ENCODE peak calls at places on chromosomes 4 and X, in ten cellular contexts. One of them, this sample, is unnamed.

GRCh38 chr4:105422207-105422920 is 51.5 kb downstream of the PPA2 start:
- DNase-seq in PC-9: no peak
- DNase-seq in cardiac fibroblast: no peak
- DNase-seq in astrocyte of the spinal cord: no peak
- DNase-seq in tibial artery: no peak
- DNase-seq in lower leg skin: no peak
- DNase-seq in GM06990: no peak
- DNase-seq in A549: no peak
- DNase-seq in fibroblast of mammary gland: no peak
- DNase-seq in prostate gland: no peak
- DNase-seq in this sample: no peak

GRCh38 chr4:735583-735982 is 30.0 kb downstream of the PCGF3 start:
- DNase-seq in prostate gland: no peak
- DNase-seq in GM06990: no peak
- DNase-seq in astrocyte of the spinal cord: no peak
- DNase-seq in A549: no peak
- DNase-seq in tibial artery: no peak
- DNase-seq in fibroblast of mammary gland: no peak
- DNase-seq in cardiac fibroblast: no peak
- DNase-seq in PC-9: no peak
- DNase-seq in lower leg skin: no peak
- DNase-seq in this sample: no peak

GRCh38 chrX:51837926-51838325 is 55.5 kb upstream of the MAGED1 start:
- DNase-seq in fibroblast of mammary gland: peak
- DNase-seq in prostate gland: peak
- DNase-seq in PC-9: no peak
- DNase-seq in A549: no peak
- DNase-seq in lower leg skin: no peak
- DNase-seq in GM06990: no peak
- DNase-seq in cardiac fibroblast: peak
- DNase-seq in astrocyte of the spinal cord: peak
- DNase-seq in tibial artery: no peak
- DNase-seq in this sample: no peak

GRCh38 chr4:138300616-138301015 is 58.5 kb upstream of the SLC7A11 start:
- DNase-seq in GM06990: no peak
- DNase-seq in A549: no peak
- DNase-seq in astrocyte of the spinal cord: no peak
- DNase-seq in lower leg skin: no peak
- DNase-seq in PC-9: no peak
- DNase-seq in tibial artery: no peak
- DNase-seq in cardiac fibroblast: peak
- DNase-seq in fibroblast of mammary gland: peak
- DNase-seq in prostate gland: no peak
- DNase-seq in this sample: no peak

GRCh38 chrX:130079824-130080406 is 30.4 kb downstream of the ELF4 start:
- DNase-seq in A549: peak
- DNase-seq in prostate gland: peak
- DNase-seq in tibial artery: peak
- DNase-seq in GM06990: no peak
- DNase-seq in PC-9: peak
- DNase-seq in astrocyte of the spinal cord: peak
- DNase-seq in cardiac fibroblast: peak
- DNase-seq in lower leg skin: peak
- DNase-seq in fibroblast of mammary gland: peak
- DNase-seq in this sample: no peak

GRCh38 chrX:97416461-97416860 is 532.8 kb downstream of the RPA4 start:
- DNase-seq in prostate gland: no peak
- DNase-seq in fibroblast of mammary gland: no peak
- DNase-seq in A549: no peak
- DNase-seq in tibial artery: no peak
- DNase-seq in astrocyte of the spinal cord: no peak
- DNase-seq in GM06990: no peak
- DNase-seq in cardiac fibroblast: no peak
- DNase-seq in PC-9: no peak
- DNase-seq in lower leg skin: no peak
- DNase-seq in this sample: no peak

GRCh38 chr4:69894221-69894620 is 34.3 kb upstream of the SULT1E1 start:
- DNase-seq in GM06990: no peak
- DNase-seq in tibial artery: no peak
- DNase-seq in astrocyte of the spinal cord: no peak
- DNase-seq in fibroblast of mammary gland: no peak
- DNase-seq in A549: no peak
- DNase-seq in prostate gland: no peak
- DNase-seq in cardiac fibroblast: no peak
- DNase-seq in PC-9: no peak
- DNase-seq in lower leg skin: no peak
- DNase-seq in this sample: no peak

GRCh38 chrX:155966876-155967275 is 30.6 kb upstream of the IL9R start:
- DNase-seq in fibroblast of mammary gland: peak
- DNase-seq in GM06990: no peak
- DNase-seq in lower leg skin: no peak
- DNase-seq in PC-9: peak
- DNase-seq in tibial artery: no peak
- DNase-seq in prostate gland: no peak
- DNase-seq in A549: peak
- DNase-seq in cardiac fibroblast: peak
- DNase-seq in astrocyte of the spinal cord: no peak
- DNase-seq in this sample: peak

GRCh38 chr4:81405900-81406401 is 65.8 kb downstream of the RASGEF1B start:
- DNase-seq in fibroblast of mammary gland: peak
- DNase-seq in GM06990: peak
- DNase-seq in lower leg skin: no peak
- DNase-seq in cardiac fibroblast: peak
- DNase-seq in prostate gland: peak
- DNase-seq in tibial artery: no peak
- DNase-seq in astrocyte of the spinal cord: peak
- DNase-seq in PC-9: peak
- DNase-seq in A549: peak
- DNase-seq in this sample: peak

GRCh38 chr4:13559414-13559813 is 15.1 kb upstream of the NKX3-2 start:
- DNase-seq in cardiac fibroblast: peak
- DNase-seq in fibroblast of mammary gland: peak
- DNase-seq in lower leg skin: no peak
- DNase-seq in A549: no peak
- DNase-seq in astrocyte of the spinal cord: peak
- DNase-seq in prostate gland: no peak
- DNase-seq in GM06990: no peak
- DNase-seq in PC-9: no peak
- DNase-seq in tibial artery: no peak
- DNase-seq in this sample: no peak

GRCh38 chr4:16045687-16046086 is 38.1 kb downstream of the PROM1 start:
- DNase-seq in A549: no peak
- DNase-seq in fibroblast of mammary gland: no peak
- DNase-seq in lower leg skin: no peak
- DNase-seq in astrocyte of the spinal cord: no peak
- DNase-seq in prostate gland: no peak
- DNase-seq in cardiac fibroblast: no peak
- DNase-seq in GM06990: no peak
- DNase-seq in tibial artery: no peak
- DNase-seq in PC-9: no peak
- DNase-seq in this sample: no peak

GRCh38 chr4:139761461-139761860 is 95.8 kb downstream of the MGST2 start:
- DNase-seq in tibial artery: no peak
- DNase-seq in lower leg skin: no peak
- DNase-seq in prostate gland: no peak
- DNase-seq in GM06990: no peak
- DNase-seq in cardiac fibroblast: peak
- DNase-seq in astrocyte of the spinal cord: no peak
- DNase-seq in fibroblast of mammary gland: peak
- DNase-seq in A549: peak
- DNase-seq in PC-9: no peak
- DNase-seq in this sample: no peak

GRCh38 chr4:55675196-55675793 is 39.2 kb upstream of the NMU start:
- DNase-seq in A549: no peak
- DNase-seq in fibroblast of mammary gland: no peak
- DNase-seq in GM06990: no peak
- DNase-seq in lower leg skin: no peak
- DNase-seq in tibial artery: no peak
- DNase-seq in cardiac fibroblast: no peak
- DNase-seq in prostate gland: no peak
- DNase-seq in astrocyte of the spinal cord: no peak
- DNase-seq in PC-9: no peak
- DNase-seq in this sample: no peak

GRCh38 chr4:76585270-76585669 is 150.2 kb downstream of the SHROOM3 start:
- DNase-seq in PC-9: no peak
- DNase-seq in tibial artery: no peak
- DNase-seq in A549: no peak
- DNase-seq in astrocyte of the spinal cord: peak
- DNase-seq in fibroblast of mammary gland: no peak
- DNase-seq in prostate gland: no peak
- DNase-seq in lower leg skin: no peak
- DNase-seq in GM06990: no peak
- DNase-seq in cardiac fibroblast: peak
- DNase-seq in this sample: no peak

GRCh38 chrX:21930986-21931385 is 9.5 kb upstream of the SMS start:
- DNase-seq in tibial artery: no peak
- DNase-seq in lower leg skin: no peak
- DNase-seq in astrocyte of the spinal cord: no peak
- DNase-seq in PC-9: no peak
- DNase-seq in prostate gland: no peak
- DNase-seq in cardiac fibroblast: no peak
- DNase-seq in fibroblast of mammary gland: no peak
- DNase-seq in A549: no peak
- DNase-seq in GM06990: no peak
- DNase-seq in this sample: no peak

GRCh38 chrX:35726176-35726575 is 72.0 kb upstream of the MAGEB16 start:
- DNase-seq in A549: no peak
- DNase-seq in prostate gland: no peak
- DNase-seq in cardiac fibroblast: peak
- DNase-seq in tibial artery: no peak
- DNase-seq in GM06990: no peak
- DNase-seq in PC-9: no peak
- DNase-seq in astrocyte of the spinal cord: peak
- DNase-seq in lower leg skin: no peak
- DNase-seq in fibroblast of mammary gland: peak
- DNase-seq in this sample: no peak

GRCh38 chr4:1293531-1293941 is 3.8 kb downstream of the MAEA start:
- DNase-seq in cardiac fibroblast: no peak
- DNase-seq in A549: no peak
- DNase-seq in tibial artery: no peak
- DNase-seq in prostate gland: no peak
- DNase-seq in lower leg skin: peak
- DNase-seq in PC-9: no peak
- DNase-seq in GM06990: no peak
- DNase-seq in astrocyte of the spinal cord: no peak
- DNase-seq in fibroblast of mammary gland: no peak
- DNase-seq in this sample: no peak

GRCh38 chr4:21242163-21242562 is 541.9 kb downstream of the PACRGL start:
- DNase-seq in prostate gland: no peak
- DNase-seq in cardiac fibroblast: no peak
- DNase-seq in fibroblast of mammary gland: no peak
- DNase-seq in astrocyte of the spinal cord: no peak
- DNase-seq in GM06990: no peak
- DNase-seq in PC-9: no peak
- DNase-seq in lower leg skin: no peak
- DNase-seq in A549: no peak
- DNase-seq in tibial artery: no peak
- DNase-seq in this sample: no peak
- H3K4me3 ChIP-seq in prostate gland: no peak
- H3K4me3 ChIP-seq in cardiac fibroblast: no peak
- H3K4me3 ChIP-seq in fibroblast of mammary gland: no peak
- H3K4me3 ChIP-seq in astrocyte of the spinal cord: no peak
- H3K4me3 ChIP-seq in GM06990: no peak
- H3K4me3 ChIP-seq in PC-9: no peak
- H3K4me3 ChIP-seq in lower leg skin: no peak
- H3K4me3 ChIP-seq in A549: no peak
- H3K4me3 ChIP-seq in tibial artery: no peak
- H3K4me3 ChIP-seq in this sample: no peak

GRCh38 chr4:72338060-72338459 is 231.0 kb downstream of the ADAMTS3 start:
- DNase-seq in PC-9: no peak
- DNase-seq in cardiac fibroblast: no peak
- DNase-seq in tibial artery: no peak
- DNase-seq in GM06990: no peak
- DNase-seq in A549: no peak
- DNase-seq in fibroblast of mammary gland: no peak
- DNase-seq in astrocyte of the spinal cord: no peak
- DNase-seq in lower leg skin: no peak
- DNase-seq in prostate gland: no peak
- DNase-seq in this sample: no peak

GRCh38 chr4:72341432-72341820 is 227.6 kb downstream of the ADAMTS3 start:
- DNase-seq in GM06990: no peak
- DNase-seq in A549: no peak
- DNase-seq in tibial artery: no peak
- DNase-seq in PC-9: no peak
- DNase-seq in fibroblast of mammary gland: no peak
- DNase-seq in lower leg skin: no peak
- DNase-seq in cardiac fibroblast: no peak
- DNase-seq in astrocyte of the spinal cord: no peak
- DNase-seq in prostate gland: no peak
- DNase-seq in this sample: no peak

GRCh38 chr4:72340803-72341431 is 228.1 kb downstream of the ADAMTS3 start:
- DNase-seq in astrocyte of the spinal cord: peak
- DNase-seq in fibroblast of mammary gland: peak
- DNase-seq in tibial artery: no peak
- DNase-seq in A549: no peak
- DNase-seq in cardiac fibroblast: peak
- DNase-seq in prostate gland: no peak
- DNase-seq in PC-9: no peak
- DNase-seq in lower leg skin: no peak
- DNase-seq in GM06990: no peak
- DNase-seq in this sample: no peak
- TF ChIP-seq CTCF in astrocyte of the spinal cord: peak
- TF ChIP-seq CTCF in fibroblast of mammary gland: peak
- TF ChIP-seq CTCF in tibial artery: no peak
- TF ChIP-seq CTCF in A549: no peak
- TF ChIP-seq CTCF in cardiac fibroblast: no peak
- TF ChIP-seq CTCF in prostate gland: no peak
- TF ChIP-seq CTCF in PC-9: no peak
- TF ChIP-seq CTCF in lower leg skin: no peak
- TF ChIP-seq CTCF in GM06990: no peak
- TF ChIP-seq CTCF in this sample: no peak

DNA sequence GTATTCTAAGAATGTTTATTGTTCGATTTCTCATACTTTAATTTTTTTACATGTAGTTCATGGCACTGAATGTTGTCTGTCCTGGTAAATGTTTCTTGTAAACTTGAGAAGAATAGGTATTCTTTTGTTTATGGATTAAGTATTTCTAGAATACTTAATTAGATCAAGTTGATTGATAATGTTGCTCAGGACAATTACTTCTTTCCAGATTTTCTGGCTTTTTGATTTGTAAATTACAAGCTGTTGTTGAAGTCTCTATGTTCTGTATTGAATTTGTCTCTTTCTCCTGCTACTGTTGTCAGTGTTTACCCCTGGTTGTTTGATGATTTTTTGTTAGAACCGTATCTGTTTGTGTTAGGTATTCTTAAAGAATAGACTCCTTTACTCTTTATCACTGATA is 1720.9 kb upstream of the AGA start:
- DNase-seq in tibial artery: no peak
- DNase-seq in A549: no peak
- DNase-seq in lower leg skin: no peak
- DNase-seq in cardiac fibroblast: no peak
- DNase-seq in prostate gland: no peak
- DNase-seq in PC-9: no peak
- DNase-seq in GM06990: no peak
- DNase-seq in astrocyte of the spinal cord: no peak
- DNase-seq in fibroblast of mammary gland: no peak
- DNase-seq in this sample: no peak
- H3K4me3 ChIP-seq in tibial artery: no peak
- H3K4me3 ChIP-seq in A549: no peak
- H3K4me3 ChIP-seq in lower leg skin: no peak
- H3K4me3 ChIP-seq in cardiac fibroblast: no peak
- H3K4me3 ChIP-seq in prostate gland: no peak
- H3K4me3 ChIP-seq in PC-9: no peak
- H3K4me3 ChIP-seq in GM06990: no peak
- H3K4me3 ChIP-seq in astrocyte of the spinal cord: no peak
- H3K4me3 ChIP-seq in fibroblast of mammary gland: no peak
- H3K4me3 ChIP-seq in this sample: no peak

GRCh38 chr4:155796031-155796430 is 37.2 kb downstream of the GUCY1B1 start:
- DNase-seq in PC-9: no peak
- DNase-seq in lower leg skin: no peak
- DNase-seq in fibroblast of mammary gland: peak
- DNase-seq in GM06990: no peak
- DNase-seq in astrocyte of the spinal cord: peak
- DNase-seq in prostate gland: no peak
- DNase-seq in A549: peak
- DNase-seq in cardiac fibroblast: peak
- DNase-seq in tibial artery: no peak
- DNase-seq in this sample: no peak
- TF ChIP-seq CTCF in PC-9: peak
- TF ChIP-seq CTCF in lower leg skin: no peak
- TF ChIP-seq CTCF in fibroblast of mammary gland: peak
- TF ChIP-seq CTCF in GM06990: peak
- TF ChIP-seq CTCF in astrocyte of the spinal cord: peak
- TF ChIP-seq CTCF in prostate gland: no peak
- TF ChIP-seq CTCF in A549: no peak
- TF ChIP-seq CTCF in cardiac fibroblast: peak
- TF ChIP-seq CTCF in tibial artery: peak
- TF ChIP-seq CTCF in this sample: peak